ENCODE peak calls at places on chromosomes 5 and 9, in five cellular contexts. One of them, this sample, is unnamed.

GRCh38 chr5:178387061-178387855 is 154.7 kb upstream of the PHYKPL start:
- DNase-seq in neural progenitor cell: no peak
- DNase-seq in cardiac muscle cell: no peak
- DNase-seq in Panc1: no peak
- DNase-seq in naive thymus-derived CD4-positive, alpha-beta T cell: no peak
- DNase-seq in this sample: no peak

GRCh38 chr5:40569549-40570270 is 110.0 kb upstream of the PTGER4 start:
- DNase-seq in neural progenitor cell: no peak
- DNase-seq in cardiac muscle cell: peak; percentile 23
- DNase-seq in Panc1: no peak
- DNase-seq in naive thymus-derived CD4-positive, alpha-beta T cell: no peak
- DNase-seq in this sample: no peak

GRCh38 chr5:163571755-163572154 is 66.3 kb downstream of the MAT2B start:
- DNase-seq in neural progenitor cell: no peak
- DNase-seq in cardiac muscle cell: peak; percentile 84
- DNase-seq in Panc1: no peak
- DNase-seq in naive thymus-derived CD4-positive, alpha-beta T cell: no peak
- DNase-seq in this sample: peak; percentile 77

GRCh38 chr5:158026248-158027031 is 167.5 kb upstream of the CLINT1 start:
- DNase-seq in neural progenitor cell: no peak
- DNase-seq in cardiac muscle cell: peak; percentile 20
- DNase-seq in Panc1: no peak
- DNase-seq in naive thymus-derived CD4-positive, alpha-beta T cell: no peak
- DNase-seq in this sample: no peak

GRCh38 chr5:141402553-141403328 is at the start of gene PCDHGA9:
- DNase-seq in neural progenitor cell: no peak
- DNase-seq in cardiac muscle cell: peak; percentile 49
- DNase-seq in Panc1: no peak
- DNase-seq in naive thymus-derived CD4-positive, alpha-beta T cell: no peak
- DNase-seq in this sample: peak; percentile 11

GRCh38 chr5:41921874-41922273 is 3.2 kb upstream of the FBXO4 start:
- DNase-seq in neural progenitor cell: no peak
- DNase-seq in cardiac muscle cell: peak; percentile 20
- DNase-seq in Panc1: no peak
- DNase-seq in naive thymus-derived CD4-positive, alpha-beta T cell: no peak
- DNase-seq in this sample: no peak

GRCh38 chr9:105026451-105026850 is 98.5 kb upstream of the ABCA1 start:
- DNase-seq in neural progenitor cell: no peak
- DNase-seq in cardiac muscle cell: no peak
- DNase-seq in Panc1: no peak
- DNase-seq in naive thymus-derived CD4-positive, alpha-beta T cell: no peak
- DNase-seq in this sample: no peak

GRCh38 chr5:100762163-100762562 is 140.9 kb downstream of the ST8SIA4 start:
- DNase-seq in neural progenitor cell: no peak
- DNase-seq in cardiac muscle cell: peak; percentile 76
- DNase-seq in Panc1: no peak
- DNase-seq in naive thymus-derived CD4-positive, alpha-beta T cell: no peak
- DNase-seq in this sample: no peak

GRCh38 chr9:90926920-90927319 is 125.3 kb downstream of the SYK start:
- DNase-seq in neural progenitor cell: no peak
- DNase-seq in cardiac muscle cell: no peak
- DNase-seq in Panc1: no peak
- DNase-seq in naive thymus-derived CD4-positive, alpha-beta T cell: no peak
- DNase-seq in this sample: no peak

GRCh38 chr5:14741131-14741530 is 76.6 kb downstream of the OTULIN start:
- DNase-seq in neural progenitor cell: no peak
- DNase-seq in cardiac muscle cell: no peak
- DNase-seq in Panc1: no peak
- DNase-seq in naive thymus-derived CD4-positive, alpha-beta T cell: no peak
- DNase-seq in this sample: no peak

GRCh38 chr5:59540366-59540765 is 353.2 kb downstream of the PDE4D start:
- DNase-seq in neural progenitor cell: no peak
- DNase-seq in cardiac muscle cell: no peak
- DNase-seq in Panc1: no peak
- DNase-seq in naive thymus-derived CD4-positive, alpha-beta T cell: no peak
- DNase-seq in this sample: no peak

GRCh38 chr9:137618105-137619067 is at the start of gene EHMT1:
- DNase-seq in neural progenitor cell: peak; percentile 96
- DNase-seq in cardiac muscle cell: peak; percentile 90
- DNase-seq in Panc1: no peak
- DNase-seq in naive thymus-derived CD4-positive, alpha-beta T cell: peak; percentile 99
- DNase-seq in this sample: peak; percentile 92

DNA sequence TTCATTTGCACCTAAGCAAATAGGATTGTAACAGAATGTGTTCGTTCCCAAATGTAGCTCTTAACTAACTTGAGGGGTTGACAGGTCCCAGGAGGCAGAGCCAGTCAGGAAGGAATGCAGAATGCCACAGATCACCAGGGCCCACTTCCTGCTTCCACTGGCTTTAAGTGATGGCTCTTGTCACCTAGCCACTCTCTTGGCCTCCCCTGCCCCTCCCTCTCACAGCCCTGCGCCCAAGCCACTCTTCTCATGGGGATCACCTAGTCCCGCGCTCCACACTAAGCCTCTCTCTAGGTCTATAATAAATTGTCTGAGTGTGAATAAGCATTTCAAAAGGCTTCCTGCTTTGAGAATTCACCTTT is 47.1 kb downstream of the MED27 start:
- DNase-seq in neural progenitor cell: no peak
- DNase-seq in cardiac muscle cell: no peak
- DNase-seq in Panc1: no peak
- DNase-seq in naive thymus-derived CD4-positive, alpha-beta T cell: no peak
- DNase-seq in this sample: no peak
- H3K4me1 ChIP-seq in neural progenitor cell: no peaks in the 10 kb centered on the region
- H3K4me1 ChIP-seq in cardiac muscle cell: peaks cover 47% of the 10 kb centered on the region
- H3K4me1 ChIP-seq in Panc1: peaks cover 9% of the 10 kb centered on the region
- H3K4me1 ChIP-seq in naive thymus-derived CD4-positive, alpha-beta T cell: no peaks in the 10 kb centered on the region
- H3K4me1 ChIP-seq in this sample: no peaks in the 10 kb centered on the region

DNA sequence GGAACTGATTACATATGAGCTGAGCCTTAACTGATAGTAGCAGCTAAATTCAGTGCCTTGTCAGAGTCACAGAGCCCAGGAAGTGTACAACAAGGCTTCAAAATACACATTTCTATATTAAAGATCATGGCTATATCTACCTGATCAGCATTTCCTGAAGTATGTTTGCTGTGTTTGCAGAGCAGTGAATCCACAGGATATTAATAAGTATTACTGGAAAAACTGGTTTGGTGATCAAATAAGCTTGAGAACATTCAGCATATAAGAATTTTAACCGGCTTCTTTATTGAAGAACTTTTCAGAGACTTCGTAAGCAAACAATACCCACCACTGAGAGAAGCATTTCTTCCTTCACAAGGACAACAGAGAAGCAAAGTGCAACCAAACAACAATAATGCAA is 227.0 kb downstream of the ELAVL2 start:
- DNase-seq in neural progenitor cell: no peak
- DNase-seq in cardiac muscle cell: no peak
- DNase-seq in Panc1: no peak
- DNase-seq in naive thymus-derived CD4-positive, alpha-beta T cell: no peak
- DNase-seq in this sample: no peak
- H3K27ac ChIP-seq in neural progenitor cell: no peak overlapping the region
- H3K27ac ChIP-seq in cardiac muscle cell: no peak overlapping the region
- H3K27ac ChIP-seq in Panc1: no peak overlapping the region
- H3K27ac ChIP-seq in naive thymus-derived CD4-positive, alpha-beta T cell: no peak overlapping the region
- H3K27ac ChIP-seq in this sample: no peak overlapping the region

GRCh38 chr5:148482196-148482595 is 98.4 kb downstream of the FBXO38 start:
- DNase-seq in neural progenitor cell: no peak
- DNase-seq in cardiac muscle cell: peak; percentile 28
- DNase-seq in Panc1: no peak
- DNase-seq in naive thymus-derived CD4-positive, alpha-beta T cell: no peak
- DNase-seq in this sample: no peak

GRCh38 chr5:148484651-148485050 is 100.9 kb downstream of the FBXO38 start:
- DNase-seq in neural progenitor cell: no peak
- DNase-seq in cardiac muscle cell: no peak
- DNase-seq in Panc1: no peak
- DNase-seq in naive thymus-derived CD4-positive, alpha-beta T cell: no peak
- DNase-seq in this sample: no peak

GRCh38 chr5:148483750-148484149 is 100.0 kb downstream of the FBXO38 start:
- DNase-seq in neural progenitor cell: no peak
- DNase-seq in cardiac muscle cell: no peak
- DNase-seq in Panc1: no peak
- DNase-seq in naive thymus-derived CD4-positive, alpha-beta T cell: no peak
- DNase-seq in this sample: no peak

GRCh38 chr5:148486456-148486855 is 102.7 kb downstream of the FBXO38 start:
- DNase-seq in neural progenitor cell: no peak
- DNase-seq in cardiac muscle cell: no peak
- DNase-seq in Panc1: no peak
- DNase-seq in naive thymus-derived CD4-positive, alpha-beta T cell: no peak
- DNase-seq in this sample: no peak

GRCh38 chr5:148482697-148483462 is 99.1 kb downstream of the FBXO38 start:
- DNase-seq in neural progenitor cell: peak; percentile 75
- DNase-seq in cardiac muscle cell: peak; percentile 74
- DNase-seq in Panc1: peak; percentile 61
- DNase-seq in naive thymus-derived CD4-positive, alpha-beta T cell: peak; percentile 41
- DNase-seq in this sample: peak; percentile 55
- H3K27me3 ChIP-seq in neural progenitor cell: peaks cover 49% of the 10 kb centered on the region
- H3K27me3 ChIP-seq in cardiac muscle cell: no peaks in the 10 kb centered on the region
- H3K27me3 ChIP-seq in Panc1: peaks cover 22% of the 10 kb centered on the region
- H3K27me3 ChIP-seq in naive thymus-derived CD4-positive, alpha-beta T cell: no peaks in the 10 kb centered on the region
- H3K27me3 ChIP-seq in this sample: peaks cover 4% of the 10 kb centered on the region

DNA sequence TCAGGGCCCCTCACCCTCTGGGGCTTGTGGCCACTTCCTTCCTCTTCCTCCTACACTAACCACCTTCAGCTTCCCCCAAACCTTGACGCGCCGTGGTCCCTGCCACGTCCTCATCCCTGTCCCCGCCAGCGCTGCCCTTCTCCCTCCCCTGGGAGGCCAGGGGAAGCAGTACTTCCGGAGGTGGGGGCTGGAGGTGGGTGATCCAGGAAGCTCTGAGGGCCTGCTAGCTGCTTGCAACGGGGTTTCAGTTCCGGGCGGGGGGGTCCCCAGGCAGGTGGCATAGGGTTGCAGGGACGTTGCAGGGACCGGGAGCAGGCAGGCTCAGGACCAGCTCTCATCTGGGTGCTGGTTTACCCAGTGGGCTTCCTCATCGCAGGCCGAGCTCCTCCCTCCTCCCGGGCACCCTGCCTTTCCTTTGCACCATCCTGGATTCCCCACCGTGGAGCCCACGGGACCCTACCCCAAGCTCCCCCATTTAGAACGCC is 70.0 kb downstream of the RXRA start:
- DNase-seq in neural progenitor cell: no peak
- DNase-seq in cardiac muscle cell: no peak
- DNase-seq in Panc1: no peak
- DNase-seq in naive thymus-derived CD4-positive, alpha-beta T cell: no peak
- DNase-seq in this sample: no peak
- H3K4me1 ChIP-seq in neural progenitor cell: no peaks in the 10 kb centered on the region
- H3K4me1 ChIP-seq in cardiac muscle cell: no peaks in the 10 kb centered on the region
- H3K4me1 ChIP-seq in Panc1: no peaks in the 10 kb centered on the region
- H3K4me1 ChIP-seq in naive thymus-derived CD4-positive, alpha-beta T cell: peaks cover 49% of the 10 kb centered on the region
- H3K4me1 ChIP-seq in this sample: no peaks in the 10 kb centered on the region

GRCh38 chr5:83306572-83307241 is 164.8 kb upstream of the VCAN start:
- DNase-seq in neural progenitor cell: no peak
- DNase-seq in cardiac muscle cell: peak; percentile 95
- DNase-seq in Panc1: no peak
- DNase-seq in naive thymus-derived CD4-positive, alpha-beta T cell: no peak
- DNase-seq in this sample: peak; percentile 12
- H3K27ac ChIP-seq in neural progenitor cell: no peak overlapping the region
- H3K27ac ChIP-seq in cardiac muscle cell: no peak overlapping the region
- H3K27ac ChIP-seq in Panc1: no peak overlapping the region
- H3K27ac ChIP-seq in naive thymus-derived CD4-positive, alpha-beta T cell: no peak overlapping the region
- H3K27ac ChIP-seq in this sample: no peak overlapping the region

GRCh38 chr9:34591911-34592866 is 2.7 kb upstream of the CNTFR start:
- DNase-seq in neural progenitor cell: no peak
- DNase-seq in cardiac muscle cell: no peak
- DNase-seq in Panc1: no peak
- DNase-seq in naive thymus-derived CD4-positive, alpha-beta T cell: no peak
- DNase-seq in this sample: no peak

GRCh38 chr9:34591091-34591910 is 1.8 kb upstream of the CNTFR start:
- DNase-seq in neural progenitor cell: peak; percentile 93
- DNase-seq in cardiac muscle cell: peak; percentile 85
- DNase-seq in Panc1: peak; percentile 33
- DNase-seq in naive thymus-derived CD4-positive, alpha-beta T cell: peak; percentile 73
- DNase-seq in this sample: peak; percentile 72

GRCh38 chr9:34592895-34593601 is 3.5 kb upstream of the CNTFR start:
- DNase-seq in neural progenitor cell: peak; percentile 76
- DNase-seq in cardiac muscle cell: no peak
- DNase-seq in Panc1: no peak
- DNase-seq in naive thymus-derived CD4-positive, alpha-beta T cell: no peak
- DNase-seq in this sample: peak; percentile 44

GRCh38 chr9:34590376-34591090 is 1.0 kb upstream of the CNTFR start:
- DNase-seq in neural progenitor cell: peak; percentile 49
- DNase-seq in cardiac muscle cell: no peak
- DNase-seq in Panc1: no peak
- DNase-seq in naive thymus-derived CD4-positive, alpha-beta T cell: no peak
- DNase-seq in this sample: no peak

GRCh38 chr9:34594177-34594576 is 4.7 kb upstream of the CNTFR start:
- DNase-seq in neural progenitor cell: no peak
- DNase-seq in cardiac muscle cell: no peak
- DNase-seq in Panc1: no peak
- DNase-seq in naive thymus-derived CD4-positive, alpha-beta T cell: no peak
- DNase-seq in this sample: no peak
- H3K27me3 ChIP-seq in neural progenitor cell: peaks cover 72% of the 10 kb centered on the region
- H3K27me3 ChIP-seq in cardiac muscle cell: peaks cover 37% of the 10 kb centered on the region
- H3K27me3 ChIP-seq in Panc1: peaks cover 2% of the 10 kb centered on the region
- H3K27me3 ChIP-seq in naive thymus-derived CD4-positive, alpha-beta T cell: peaks cover 4% of the 10 kb centered on the region
- H3K27me3 ChIP-seq in this sample: peaks cover 7% of the 10 kb centered on the region

This sample was measured in SJCRH30.